ENCODE peak calls at places on chromosomes 13 and 19, in eight cellular contexts. F, W, D, T, B, E, Q and P are unnamed samples.

GRCh38 chr19:38793186-38793585 is 4.2 kb downstream of the LGALS7B start:
- DNase-seq in T (peak), W (no peak), D (no peak), E (no peak), Q (peak), B (no peak), F (no peak), P (no peak)

GRCh38 chr19:33698576-33699435 is 77.1 kb downstream of the CHST8 start:
- DNase-seq in W (no peak), Q (no peak), F (no peak), T (no peak), B (no peak), E (no peak), D (no peak), P (no peak)

GRCh38 chr19:10682397-10683063 is 18.7 kb upstream of the QTRT1 start:
- DNase-seq in Q (no peak), B (no peak), W (no peak), T (no peak), D (no peak), E (no peak), F (no peak), P (no peak)

GRCh38 chr19:13826652-13827235 is 31.5 kb downstream of the ZSWIM4 start:
- DNase-seq in F (no peak), D (no peak), T (no peak), B (no peak), E (no peak), Q (no peak), W (no peak), P (no peak)

GRCh38 chr13:97367427-97367826 is 66.5 kb upstream of the RAP2A start:
- DNase-seq in B (peak), D (no peak), Q (peak), T (peak), E (no peak), W (no peak), F (no peak), P (peak)

GRCh38 chr19:35843676-35844481 is 8.4 kb downstream of the NPHS1 start:
- DNase-seq in W (no peak), B (peak), D (no peak), Q (peak), E (no peak), F (no peak), T (no peak), P (no peak)

GRCh38 chr19:35011091-35011689 is 11.1 kb downstream of the GRAMD1A start:
- DNase-seq in Q (no peak), F (no peak), D (no peak), T (no peak), W (no peak), E (no peak), B (no peak), P (no peak)

GRCh38 chr13:99417821-99418662 is 83.2 kb upstream of the TM9SF2 start:
- DNase-seq in W (no peak), D (no peak), T (no peak), E (no peak), F (no peak), Q (no peak), B (peak), P (no peak)

GRCh38 chr13:74768521-74769090 is 634.4 kb upstream of the KLF12 start:
- DNase-seq in Q (no peak), E (no peak), T (peak), F (no peak), B (no peak), W (no peak), D (no peak), P (no peak)

GRCh38 chr19:40721936-40722661 is 5.2 kb downstream of the ITPKC start:
- DNase-seq in D (no peak), Q (peak), B (no peak), E (no peak), F (no peak), T (peak), W (no peak), P (no peak)

GRCh38 chr13:20127263-20127562 is 33.6 kb downstream of the GJA3 start:
- DNase-seq in T (no peak), D (no peak), Q (no peak), F (no peak), B (no peak), W (no peak), E (no peak), P (no peak)

GRCh38 chr13:29943301-29944085 is 93.1 kb upstream of the UBL3 start:
- DNase-seq in W (no peak), E (no peak), B (no peak), F (no peak), T (no peak), D (no peak), Q (peak), P (no peak)

GRCh38 chr13:31756346-31756745 is 17.0 kb downstream of the RXFP2 start:
- DNase-seq in D (no peak), T (peak), W (no peak), Q (peak), B (no peak), E (no peak), F (no peak), P (peak)

GRCh38 chr13:76503756-76504155 is 382.4 kb downstream of the KCTD12 start:
- DNase-seq in T (no peak), D (no peak), B (no peak), F (no peak), Q (no peak), W (no peak), E (no peak), P (no peak)

GRCh38 chr13:111437856-111438547 is 117.6 kb downstream of the TEX29 start:
- DNase-seq in W (no peak), D (no peak), T (no peak), F (no peak), Q (no peak), E (no peak), B (no peak), P (no peak)

GRCh38 chr13:95485518-95486144 is 66.9 kb upstream of the CLDN10 start:
- DNase-seq in T (no peak), D (no peak), Q (no peak), B (no peak), F (no peak), E (no peak), W (no peak), P (no peak)

GRCh38 chr13:29538625-29538976 is 56.9 kb downstream of the SLC7A1 start:
- DNase-seq in T (no peak), E (no peak), B (no peak), Q (no peak), W (no peak), F (no peak), D (no peak), P (no peak)

GRCh38 chr19:29667941-29668340 is 2.7 kb downstream of the PLEKHF1 start:
- DNase-seq in Q (no peak), E (peak), T (no peak), B (no peak), F (no peak), W (no peak), D (no peak), P (no peak)

GRCh38 chr13:110161112-110161897 is 145.7 kb downstream of the COL4A1 start:
- DNase-seq in T (no peak), W (no peak), F (no peak), Q (no peak), B (no peak), E (no peak), D (no peak), P (no peak)

GRCh38 chr13:76948139-76948538 is at the start of gene ACOD1:
- DNase-seq in E (no peak), Q (no peak), W (no peak), T (no peak), D (no peak), B (no peak), F (no peak), P (no peak)

GRCh38 chr19:16446108-16447014 is 25.4 kb downstream of the EPS15L1 start:
- DNase-seq in W (no peak), E (no peak), B (no peak), D (no peak), F (no peak), T (peak), Q (peak), P (no peak)

GRCh38 chr19:40331052-40331451 is 17.1 kb downstream of the C19orf47 start:
- DNase-seq in T (peak), Q (no peak), B (no peak), D (no peak), E (no peak), W (no peak), F (no peak), P (no peak)

GRCh38 chr19:2856457-2857055 is 10.6 kb upstream of the ZNF556 start:
- DNase-seq in D (no peak), B (no peak), E (no peak), T (no peak), F (no peak), Q (no peak), W (no peak), P (no peak)

GRCh38 chr13:27432612-27433210 is 8.3 kb downstream of the GTF3A start:
- DNase-seq in T (no peak), Q (no peak), W (no peak), B (no peak), E (no peak), F (no peak), D (no peak), P (no peak)

GRCh38 chr19:39351537-39352037 is 9.4 kb downstream of the SAMD4B start:
- DNase-seq in Q (no peak), E (peak), F (no peak), W (no peak), D (no peak), T (peak), B (no peak), P (no peak)

GRCh38 chr13:24228852-24229458 is 68.4 kb downstream of the SPATA13 start:
- DNase-seq in Q (peak), F (no peak), T (peak), D (no peak), E (no peak), W (no peak), B (no peak), P (peak)

GRCh38 chr13:76622336-76623045 is 263.7 kb downstream of the KCTD12 start:
- DNase-seq in F (no peak), Q (no peak), D (no peak), W (no peak), B (no peak), T (peak), E (no peak), P (no peak)

GRCh38 chr19:5172859-5173577 is 167.6 kb downstream of the PTPRS start:
- DNase-seq in B (no peak), T (peak), E (no peak), Q (peak), D (no peak), F (no peak), W (no peak), P (peak)

GRCh38 chr13:92272177-92272576 is 873.8 kb downstream of the GPC5 start:
- DNase-seq in W (no peak), D (no peak), T (no peak), E (no peak), B (no peak), F (no peak), Q (no peak), P (no peak)

GRCh38 chr19:18906605-18907519 is 10.9 kb upstream of the CERS1 start:
- DNase-seq in E (no peak), B (no peak), F (no peak), D (no peak), T (no peak), W (no peak), Q (no peak), P (no peak)

GRCh38 chr13:40438999-40439797 is 227.2 kb downstream of the FOXO1 start:
- DNase-seq in Q (peak), T (peak), F (no peak), E (no peak), W (no peak), D (no peak), B (no peak), P (no peak)

GRCh38 chr13:70568571-70568970 is 460.3 kb upstream of the KLHL1 start:
- DNase-seq in E (no peak), Q (peak), W (no peak), B (peak), F (no peak), T (peak), D (no peak), P (peak)

GRCh38 chr19:5536337-5536894 is 31.3 kb downstream of the TINCR start:
- DNase-seq in T (peak), F (no peak), D (peak), W (no peak), B (peak), E (no peak), Q (peak), P (no peak)

GRCh38 chr19:7492142-7493055 is 3.6 kb upstream of the PEX11G start:
- DNase-seq in F (no peak), E (peak), Q (no peak), B (no peak), W (no peak), D (no peak), T (peak), P (no peak)

GRCh38 chr19:14731200-14731599 is 41.4 kb downstream of the ZNF333 start:
- DNase-seq in F (no peak), D (no peak), W (no peak), B (no peak), E (no peak), T (no peak), Q (no peak), P (no peak)

GRCh38 chr19:5062799-5063198 is 93.9 kb downstream of the KDM4B start:
- DNase-seq in F (no peak), Q (no peak), T (no peak), W (no peak), E (no peak), D (no peak), B (no peak), P (no peak)

GRCh38 chr19:38321646-38322323 is 2.1 kb downstream of the KCNK6 start:
- DNase-seq in E (no peak), W (no peak), F (no peak), D (no peak), B (no peak), Q (no peak), T (peak), P (no peak)

GRCh38 chr19:1237754-1238372 is at the start of gene CBARP:
- DNase-seq in B (no peak), T (no peak), F (no peak), Q (peak), W (no peak), D (no peak), E (no peak), P (no peak)

GRCh38 chr13:95349267-95349666 is 48.0 kb upstream of the ABCC4 start:
- DNase-seq in Q (no peak), E (no peak), D (no peak), B (no peak), T (peak), F (no peak), W (no peak), P (no peak)